ENCODE peak calls at places on chromosomes 4 and X, in five cellular contexts. N, L, Q, D and U are unnamed samples.

GRCh38 chr4:129218897-129219296 is 122.9 kb downstream of the C4orf33 start:
- DNase-seq in L (no peak), D (peak), Q (no peak), N (no peak), U (no peak)

GRCh38 chrX:31147175-31147574 is 75.3 kb upstream of the FTHL17 start:
- DNase-seq in L (peak), Q (no peak), N (no peak), D (no peak), U (no peak)

GRCh38 chrX:115624916-115625315 is 63.9 kb downstream of the PLS3 start:
- DNase-seq in N (no peak), D (no peak), Q (no peak), L (no peak), U (no peak)

GRCh38 chr4:126627255-126627654 is 1005.5 kb upstream of the INTU start:
- DNase-seq in N (peak), D (peak), Q (no peak), L (peak), U (no peak)

GRCh38 chr4:67035501-67035900 is 509.8 kb downstream of the CENPC start:
- DNase-seq in D (peak), N (no peak), Q (peak), L (no peak), U (peak)

GRCh38 chr4:140049924-140050681 is 103.9 kb downstream of the MAML3 start:
- DNase-seq in D (peak), L (peak), N (peak), Q (no peak), U (no peak)

GRCh38 chr4:105797225-105797624 is 88.6 kb downstream of the GSTCD start:
- DNase-seq in L (no peak), D (no peak), Q (no peak), N (peak), U (no peak)

GRCh38 chr4:83486457-83487129 is 1.7 kb upstream of the ABRAXAS1 start:
- DNase-seq in L (no peak), Q (no peak), D (no peak), N (no peak), U (no peak)

GRCh38 chr4:130563185-130563890 is 1467.4 kb downstream of the C4orf33 start:
- DNase-seq in N (peak), D (peak), Q (peak), L (peak), U (no peak)

GRCh38 chr4:139886798-139887197 is 221.2 kb downstream of the MGST2 start:
- DNase-seq in D (no peak), N (no peak), L (no peak), Q (no peak), U (no peak)

GRCh38 chrX:40864972-40865371 is 129.6 kb upstream of the MED14 start:
- DNase-seq in Q (no peak), D (no peak), L (no peak), N (peak), U (no peak)

GRCh38 chrX:1500701-1501624 is 36.0 kb downstream of the P2RY8 start:
- DNase-seq in Q (no peak), N (no peak), L (no peak), D (no peak), U (no peak)

GRCh38 chrX:153726286-153727107 is 1.8 kb downstream of the ABCD1 start:
- DNase-seq in L (peak), Q (peak), D (peak), N (peak), U (no peak)

GRCh38 chrX:48580662-48581061 is 6.4 kb downstream of the RBM3 start:
- DNase-seq in L (no peak), Q (peak), D (peak), N (no peak), U (no peak)

GRCh38 chr4:153234923-153235322 is 30.7 kb downstream of the TRIM2 start:
- DNase-seq in L (no peak), Q (no peak), D (peak), N (peak), U (no peak)

GRCh38 chr4:128973384-128973783 is 120.0 kb downstream of the SCLT1 start:
- DNase-seq in L (no peak), D (no peak), Q (no peak), N (no peak), U (no peak)

GRCh38 chr4:95107635-95108034 is 349.9 kb downstream of the BMPR1B start:
- DNase-seq in L (no peak), D (peak), Q (no peak), N (peak), U (no peak)

GRCh38 chrX:39137363-39137954 is 336.2 kb downstream of the MID1IP1 start:
- DNase-seq in Q (no peak), L (no peak), D (no peak), N (no peak), U (no peak)

GRCh38 chr4:128803783-128804182 is 5.7 kb upstream of the JADE1 start:
- DNase-seq in Q (no peak), L (no peak), D (no peak), N (no peak), U (no peak)

GRCh38 chr4:129335263-129335662 is 239.3 kb downstream of the C4orf33 start:
- DNase-seq in D (no peak), L (no peak), Q (no peak), N (no peak), U (no peak)

GRCh38 chrX:107541244-107541643 is 87.1 kb upstream of the PRPS1 start:
- DNase-seq in D (no peak), N (peak), L (no peak), Q (no peak), U (no peak)

GRCh38 chrX:119488749-119489148 is 20.5 kb downstream of the SLC25A5 start:
- DNase-seq in N (peak), D (peak), L (peak), Q (peak), U (no peak)

GRCh38 chrX:11611161-11611560 is 54.6 kb downstream of the ARHGAP6 start:
- DNase-seq in Q (no peak), L (peak), N (no peak), D (no peak), U (no peak)

GRCh38 chrX:130637591-130637990 is 235.8 kb downstream of the RBMX2 start:
- DNase-seq in N (peak), L (no peak), Q (no peak), D (no peak), U (no peak)

GRCh38 chrX:53580742-53581504 is 105.6 kb downstream of the HUWE1 start:
- DNase-seq in L (no peak), D (no peak), Q (no peak), N (no peak), U (no peak)

GRCh38 chrX:104922206-104922621 is 298.3 kb downstream of the TEX13A start:
- DNase-seq in D (peak), L (peak), N (peak), Q (peak), U (peak)

GRCh38 chrX:118226060-118226428 is 109.4 kb upstream of the KLHL13 start:
- DNase-seq in L (no peak), D (peak), Q (no peak), N (no peak), U (no peak)

GRCh38 chr4:73447701-73448100 is 11.7 kb downstream of the AFP start:
- DNase-seq in L (no peak), N (peak), D (peak), Q (no peak), U (no peak)

GRCh38 chr4:47031011-47031678 is at the start of gene GABRB1:
- DNase-seq in L (peak), D (no peak), N (peak), Q (peak), U (no peak)

GRCh38 chrX:18348047-18348446 is 6.4 kb downstream of the SCML2 start:
- DNase-seq in D (peak), N (peak), L (no peak), Q (no peak), U (no peak)

GRCh38 chr4:76892601-76893000 is 5.3 kb downstream of the SOWAHB start:
- DNase-seq in L (no peak), N (no peak), Q (peak), D (peak), U (no peak)

GRCh38 chr4:128775916-128776315 is 33.6 kb upstream of the JADE1 start:
- DNase-seq in N (no peak), D (no peak), L (peak), Q (no peak), U (no peak)

GRCh38 chr4:150256841-150257273 is 178.6 kb downstream of the DCLK2 start:
- DNase-seq in D (no peak), L (no peak), N (no peak), Q (no peak), U (peak)

GRCh38 chrX:34629572-34629971 is 27.5 kb downstream of the TMEM47 start:
- DNase-seq in L (no peak), D (no peak), N (peak), Q (no peak), U (no peak)

GRCh38 chrX:140709421-140709846 is at the start of gene LINC00632:
- DNase-seq in Q (no peak), L (peak), D (no peak), N (peak), U (no peak)

GRCh38 chrX:20620301-20620700 is 353.6 kb upstream of the RPS6KA3 start:
- DNase-seq in Q (no peak), L (no peak), N (peak), D (peak), U (no peak)

GRCh38 chr4:173517781-173518371 is 12.2 kb downstream of the HAND2 start:
- DNase-seq in N (no peak), Q (no peak), L (peak), D (no peak), U (no peak)

GRCh38 chr4:173515458-173515857 is 14.6 kb downstream of the HAND2 start:
- DNase-seq in N (no peak), D (no peak), L (no peak), Q (no peak), U (no peak)

GRCh38 chr4:173514641-173515217 is 15.3 kb downstream of the HAND2 start:
- DNase-seq in L (no peak), D (no peak), Q (no peak), N (no peak), U (no peak)

GRCh38 chr4:173518419-173519102 is 11.5 kb downstream of the HAND2 start:
- DNase-seq in L (peak), Q (no peak), D (no peak), N (no peak), U (no peak)

GRCh38 chr4:173516621-173517612 is 13.1 kb downstream of the HAND2 start:
- DNase-seq in N (no peak), D (no peak), L (peak), Q (no peak), U (no peak)
- TF ChIP-seq EZH2 in N (peak), D (no peak), L (peak), Q (no peak), U (no peak)

GRCh38 chr4:4857001-4857808 is 2.3 kb upstream of the MSX1 start:
- DNase-seq in Q (no peak), L (no peak), N (no peak), D (no peak), U (no peak)
- TF ChIP-seq EZH2 in Q (no peak), L (no peak), N (peak), D (no peak), U (peak)

DNA sequence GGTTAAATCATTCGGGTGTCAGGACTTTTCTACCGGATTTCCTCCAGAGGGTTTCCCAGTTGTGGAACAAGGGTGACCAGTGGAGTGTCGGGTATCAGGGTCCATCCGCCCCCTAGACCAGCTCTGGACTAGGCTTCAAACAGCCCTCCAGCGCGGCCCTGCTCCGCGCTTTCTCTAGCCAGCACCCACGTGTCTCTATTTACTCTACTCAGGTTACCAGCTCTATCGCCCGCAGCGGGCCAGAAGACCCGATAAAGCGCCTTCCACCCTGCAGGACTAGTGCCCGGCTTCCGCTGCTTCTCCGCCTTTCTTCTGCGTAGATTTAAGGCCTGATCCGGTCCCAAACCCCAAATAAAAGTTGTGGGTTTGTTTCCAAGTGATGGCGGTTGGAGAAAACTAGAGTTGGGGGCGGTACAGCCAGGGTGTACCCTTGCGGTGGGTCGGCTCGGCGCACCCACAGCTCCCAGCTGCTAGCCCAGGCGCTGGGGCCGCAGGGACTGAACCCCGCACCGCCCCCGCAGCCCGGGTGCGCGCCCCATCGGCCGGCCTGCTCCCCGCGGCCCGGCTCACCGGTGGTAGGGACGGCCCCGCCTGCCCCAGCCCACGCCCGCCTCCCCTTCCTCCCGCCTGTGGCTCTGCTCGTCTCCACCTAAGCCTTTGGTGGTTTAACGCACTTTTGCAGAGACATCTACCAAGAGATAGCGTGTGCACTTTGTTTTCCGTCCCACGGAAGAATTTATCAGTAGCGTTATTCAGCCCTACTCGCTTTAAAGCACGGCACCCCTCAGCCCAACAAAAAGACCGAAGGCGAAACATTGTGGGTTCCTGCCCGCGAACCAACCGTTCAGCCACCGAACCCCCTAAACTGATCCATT is 2.1 kb downstream of the LEF1 start:
- DNase-seq in N (peak), L (peak), Q (no peak), D (peak), U (no peak)
- TF ChIP-seq EZH2 in N (peak), L (peak), Q (no peak), D (peak), U (peak)

GRCh38 chrX:45699158-45699557 is 498.5 kb upstream of the DIPK2B start:
- DNase-seq in L (no peak), Q (no peak), D (no peak), N (peak), U (no peak)
- TF ChIP-seq EZH2 in L (no peak), Q (no peak), D (no peak), N (no peak), U (no peak)

DNA sequence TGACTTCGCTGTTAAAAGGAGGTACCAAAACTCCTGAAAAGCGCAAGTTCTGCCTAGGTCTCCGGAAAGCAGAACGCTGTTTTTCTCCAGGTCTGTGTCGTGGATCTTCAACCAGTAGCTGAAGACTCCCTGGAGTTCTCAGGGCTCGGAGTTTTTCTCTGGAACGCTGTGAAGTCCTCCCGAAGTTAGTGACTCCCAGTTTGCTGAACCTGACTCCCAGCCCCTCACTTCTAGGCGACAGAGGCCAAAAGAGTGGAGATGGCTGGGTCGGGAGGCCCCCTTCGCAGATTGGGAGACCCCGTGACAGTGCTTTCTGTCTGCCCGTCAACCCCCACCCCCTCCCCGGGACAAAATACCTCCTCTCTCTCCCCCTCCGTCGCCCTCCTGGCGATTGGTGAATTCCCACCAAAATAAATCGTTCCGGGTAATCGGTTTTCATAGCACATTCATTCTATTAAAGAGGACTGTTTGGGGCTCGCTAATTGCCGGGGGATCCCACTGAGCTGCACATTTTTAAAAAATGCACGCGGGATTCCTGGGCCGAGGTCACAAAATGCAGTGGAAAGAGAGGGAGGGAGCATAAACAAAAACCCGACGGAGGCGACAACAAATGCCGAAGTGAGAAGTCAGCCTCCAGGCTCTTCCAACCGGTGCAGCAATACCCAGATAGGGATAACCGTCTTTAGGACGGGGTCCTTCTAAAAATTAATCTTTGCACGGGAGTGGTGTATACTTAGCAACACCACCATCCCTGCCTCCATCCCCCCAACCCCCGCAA is 4.0 kb upstream of the MSX1 start:
- DNase-seq in L (peak), N (no peak), Q (no peak), D (no peak), U (no peak)
- TF ChIP-seq EZH2 in L (peak), N (peak), Q (no peak), D (no peak), U (peak)

GRCh38 chr4:180057891-180058643 is 2185.1 kb upstream of the TENM3 start:
- DNase-seq in L (peak), D (no peak), Q (peak), N (peak), U (no peak)
- TF ChIP-seq EZH2 in L (peak), D (no peak), Q (no peak), N (no peak), U (peak)